ENCODE peak calls at places on chromosomes 3 and 15, in ten cellular contexts. N, U, V, Q, L, B, K, D, T and Z are unnamed samples.

GRCh38 chr3:94704467-94704866 is 641.6 kb downstream of the NSUN3 start:
- DNase-seq in N (no peak), K (no peak), T (no peak), B (no peak), D (no peak), Q (no peak), L (no peak), V (no peak), U (no peak), Z (no peak)

GRCh38 chr3:127787071-127787490 is 35.2 kb downstream of the MGLL start:
- DNase-seq in K (peak; percentile 47), V (no peak), L (no peak), D (no peak), T (no peak), N (no peak), U (peak; percentile 75), B (peak; percentile 68), Q (no peak), Z (no peak)

GRCh38 chr3:89049119-89049518 is 58.3 kb upstream of the EPHA3 start:
- DNase-seq in Q (no peak), U (no peak), T (no peak), N (no peak), V (no peak), D (no peak), B (no peak), K (no peak), L (no peak), Z (no peak)

GRCh38 chr15:39579487-39580116 is 1.3 kb upstream of the THBS1 start:
- DNase-seq in B (peak; percentile 54), U (peak; percentile 90), D (no peak), L (no peak), T (no peak), N (peak; percentile 64), Q (no peak), K (peak; percentile 36), V (no peak), Z (peak; percentile 95)

GRCh38 chr3:74510261-74510660 is 104.2 kb downstream of the CNTN3 start:
- DNase-seq in K (no peak), D (no peak), N (no peak), B (no peak), T (no peak), L (no peak), U (no peak), V (no peak), Q (no peak), Z (no peak)

GRCh38 chr3:160287666-160288065 is 62.4 kb downstream of the C3orf80 start:
- DNase-seq in V (no peak), K (no peak), N (no peak), D (no peak), Q (no peak), L (no peak), B (no peak), T (no peak), U (no peak), Z (no peak)

GRCh38 chr15:87941606-87942005 is 314.9 kb downstream of the NTRK3 start:
- DNase-seq in Q (no peak), B (no peak), N (no peak), K (no peak), U (no peak), D (no peak), L (no peak), V (no peak), T (no peak), Z (no peak)

GRCh38 chr3:11367116-11367781 is 95.1 kb downstream of the ATG7 start:
- DNase-seq in N (peak; percentile 33), B (no peak), L (no peak), T (no peak), U (peak; percentile 62), K (no peak), D (no peak), V (no peak), Q (no peak), Z (no peak)

GRCh38 chr15:32723171-32723948 is 5.6 kb downstream of the GREM1 start:
- DNase-seq in N (no peak), T (no peak), K (no peak), D (no peak), Q (no peak), U (no peak), L (no peak), V (peak; percentile 18), B (no peak), Z (no peak)

GRCh38 chr3:151579571-151580270 is 118.9 kb upstream of the IGSF10 start:
- DNase-seq in N (no peak), L (no peak), V (no peak), B (no peak), D (no peak), U (peak; percentile 68), T (no peak), Q (no peak), K (no peak), Z (no peak)

GRCh38 chr3:182715006-182715405 is 78.3 kb upstream of the ATP11B start:
- DNase-seq in U (no peak), K (no peak), L (no peak), B (no peak), D (no peak), Q (no peak), T (no peak), N (no peak), V (no peak), Z (no peak)

GRCh38 chr3:15753056-15753710 is 44.6 kb downstream of the ANKRD28 start:
- DNase-seq in U (no peak), D (no peak), L (no peak), N (peak; percentile 55), K (no peak), Q (no peak), B (no peak), T (no peak), V (no peak), Z (no peak)

GRCh38 chr3:84108442-84108971 is 850.3 kb upstream of the CADM2 start:
- DNase-seq in B (no peak), L (no peak), K (peak; percentile 6), N (no peak), Q (no peak), V (no peak), T (no peak), D (no peak), U (no peak), Z (no peak)

GRCh38 chr3:13277860-13278531 is 142.1 kb downstream of the NUP210 start:
- DNase-seq in N (no peak), V (no peak), B (no peak), L (no peak), T (no peak), D (no peak), Q (no peak), U (peak; percentile 68), K (no peak), Z (no peak)

GRCh38 chr15:42138411-42138810 is 18.0 kb downstream of the PLA2G4F start:
- DNase-seq in N (no peak), B (peak; percentile 23), Q (no peak), K (no peak), T (peak; percentile 12), D (no peak), V (no peak), U (no peak), L (no peak), Z (no peak)

GRCh38 chr3:141452045-141452444 is 34.8 kb upstream of the RASA2 start:
- DNase-seq in T (no peak), U (no peak), V (no peak), Q (no peak), L (no peak), D (no peak), B (no peak), N (peak; percentile 30), K (no peak), Z (no peak)

GRCh38 chr3:14175383-14176037 is 2.9 kb downstream of the XPC start:
- DNase-seq in D (peak; percentile 63), K (no peak), L (peak; percentile 37), B (no peak), Q (no peak), U (no peak), N (no peak), T (no peak), V (peak; percentile 52), Z (no peak)

GRCh38 chr3:28556195-28556594 is 207.6 kb upstream of the AZI2 start:
- DNase-seq in V (no peak), N (no peak), D (no peak), U (no peak), T (no peak), K (no peak), L (no peak), B (no peak), Q (no peak), Z (no peak)

GRCh38 chr3:163684651-163685050 is 1393.6 kb downstream of the SI start:
- DNase-seq in Q (no peak), K (no peak), V (no peak), N (no peak), L (no peak), U (no peak), D (no peak), T (no peak), B (no peak), Z (no peak)

GRCh38 chr15:45331977-45332376 is 46.4 kb downstream of the GATM start:
- DNase-seq in L (no peak), K (no peak), V (no peak), D (no peak), T (no peak), U (no peak), Q (no peak), B (no peak), N (no peak), Z (no peak)

GRCh38 chr3:141365206-141365605 is 3.1 kb upstream of the ZBTB38 start:
- DNase-seq in L (no peak), D (no peak), B (no peak), Q (no peak), V (no peak), T (no peak), U (no peak), N (no peak), K (no peak), Z (no peak)

GRCh38 chr15:71390101-71390500 is 274.8 kb downstream of the THSD4 start:
- DNase-seq in L (no peak), K (no peak), D (no peak), Q (no peak), T (no peak), V (no peak), U (no peak), B (no peak), N (no peak), Z (no peak)